ENCODE peak calls at places on chromosomes 11 and 22, in six cellular contexts. One of them, this sample, is unnamed.

GRCh38 chr11:121482231-121483129 is 29.7 kb upstream of the SORL1-AS1 start:
- DNase-seq in neural progenitor cell: no peak
- DNase-seq in astrocyte: no peak
- DNase-seq in GM23248: peak
- DNase-seq in GM23338: no peak
- DNase-seq in PC-9: no peak
- DNase-seq in this sample: peak

GRCh38 chr22:45969414-45969799 is 7.6 kb downstream of the WNT7B start:
- DNase-seq in astrocyte: peak
- DNase-seq in neural progenitor cell: peak
- DNase-seq in PC-9: peak
- DNase-seq in GM23338: peak
- DNase-seq in GM23248: no peak
- DNase-seq in this sample: no peak

GRCh38 chr11:93249437-93250210 is 51.8 kb upstream of the SLC36A4 start:
- DNase-seq in astrocyte: no peak
- DNase-seq in neural progenitor cell: no peak
- DNase-seq in GM23248: no peak
- DNase-seq in GM23338: no peak
- DNase-seq in PC-9: no peak
- DNase-seq in this sample: no peak

GRCh38 chr22:45225732-45226560 is 14.7 kb downstream of the KIAA0930 start:
- DNase-seq in astrocyte: no peak
- DNase-seq in GM23338: no peak
- DNase-seq in GM23248: peak
- DNase-seq in neural progenitor cell: no peak
- DNase-seq in PC-9: no peak
- DNase-seq in this sample: no peak

GRCh38 chr11:67680701-67681472 is 6.5 kb upstream of the ALDH3B2 start:
- DNase-seq in GM23338: no peak
- DNase-seq in neural progenitor cell: no peak
- DNase-seq in GM23248: no peak
- DNase-seq in astrocyte: no peak
- DNase-seq in PC-9: no peak
- DNase-seq in this sample: no peak

GRCh38 chr11:84097186-84097585 is 811.0 kb upstream of the CCDC90B start:
- DNase-seq in neural progenitor cell: no peak
- DNase-seq in GM23248: no peak
- DNase-seq in PC-9: no peak
- DNase-seq in astrocyte: peak
- DNase-seq in GM23338: no peak
- DNase-seq in this sample: no peak

GRCh38 chr11:120337133-120337895 is 1.1 kb downstream of the ARHGEF12 start:
- DNase-seq in GM23338: peak
- DNase-seq in PC-9: no peak
- DNase-seq in neural progenitor cell: peak
- DNase-seq in GM23248: peak
- DNase-seq in astrocyte: no peak
- DNase-seq in this sample: peak

GRCh38 chr11:3824714-3825472 is 15.9 kb downstream of the RHOG start:
- DNase-seq in PC-9: peak
- DNase-seq in neural progenitor cell: peak
- DNase-seq in GM23248: peak
- DNase-seq in astrocyte: no peak
- DNase-seq in GM23338: peak
- DNase-seq in this sample: peak

GRCh38 chr11:12167098-12167999 is 57.0 kb downstream of the MICAL2 start:
- DNase-seq in GM23248: peak
- DNase-seq in PC-9: peak
- DNase-seq in GM23338: no peak
- DNase-seq in astrocyte: peak
- DNase-seq in neural progenitor cell: no peak
- DNase-seq in this sample: no peak

GRCh38 chr11:359181-359714 is 10.1 kb upstream of the B4GALNT4 start:
- DNase-seq in GM23338: no peak
- DNase-seq in astrocyte: no peak
- DNase-seq in neural progenitor cell: no peak
- DNase-seq in PC-9: no peak
- DNase-seq in GM23248: no peak
- DNase-seq in this sample: no peak

GRCh38 chr11:110000858-110001257 is 92.3 kb upstream of the ZC3H12C start:
- DNase-seq in GM23248: no peak
- DNase-seq in astrocyte: peak
- DNase-seq in neural progenitor cell: no peak
- DNase-seq in GM23338: no peak
- DNase-seq in PC-9: no peak
- DNase-seq in this sample: no peak

GRCh38 chr11:128733440-128734115 is 39.7 kb downstream of the FLI1 start:
- DNase-seq in astrocyte: peak
- DNase-seq in neural progenitor cell: peak
- DNase-seq in PC-9: no peak
- DNase-seq in GM23248: no peak
- DNase-seq in GM23338: peak
- DNase-seq in this sample: peak

GRCh38 chr11:116465056-116465455 is 307.7 kb downstream of the BUD13 start:
- DNase-seq in PC-9: no peak
- DNase-seq in neural progenitor cell: no peak
- DNase-seq in astrocyte: no peak
- DNase-seq in GM23248: no peak
- DNase-seq in GM23338: no peak
- DNase-seq in this sample: no peak

GRCh38 chr22:30947821-30948454 is 20.6 kb downstream of the MORC2 start:
- DNase-seq in GM23248: peak
- DNase-seq in GM23338: peak
- DNase-seq in neural progenitor cell: peak
- DNase-seq in astrocyte: peak
- DNase-seq in PC-9: no peak
- DNase-seq in this sample: peak

GRCh38 chr11:12274056-12274455 is 103.3 kb upstream of the PARVA start:
- DNase-seq in astrocyte: no peak
- DNase-seq in GM23248: no peak
- DNase-seq in PC-9: no peak
- DNase-seq in neural progenitor cell: no peak
- DNase-seq in GM23338: no peak
- DNase-seq in this sample: no peak

GRCh38 chr22:28021116-28021997 is 102.3 kb upstream of the PITPNB start:
- DNase-seq in GM23248: no peak
- DNase-seq in PC-9: no peak
- DNase-seq in GM23338: no peak
- DNase-seq in astrocyte: no peak
- DNase-seq in neural progenitor cell: no peak
- DNase-seq in this sample: no peak

GRCh38 chr11:73291196-73291595 is 16.9 kb upstream of the ARHGEF17 start:
- DNase-seq in PC-9: no peak
- DNase-seq in GM23338: no peak
- DNase-seq in neural progenitor cell: no peak
- DNase-seq in GM23248: no peak
- DNase-seq in astrocyte: no peak
- DNase-seq in this sample: no peak

GRCh38 chr22:25359601-25360261 is 140.3 kb downstream of the CRYBB2 start:
- DNase-seq in PC-9: no peak
- DNase-seq in neural progenitor cell: no peak
- DNase-seq in GM23338: no peak
- DNase-seq in GM23248: no peak
- DNase-seq in astrocyte: no peak
- DNase-seq in this sample: no peak

GRCh38 chr11:39628311-39628710 is 1831.1 kb downstream of the LRRC4C start:
- DNase-seq in astrocyte: no peak
- DNase-seq in PC-9: no peak
- DNase-seq in neural progenitor cell: no peak
- DNase-seq in GM23248: no peak
- DNase-seq in GM23338: no peak
- DNase-seq in this sample: no peak

GRCh38 chr11:31996159-31996881 is 94.6 kb upstream of the RCN1 start:
- DNase-seq in astrocyte: no peak
- DNase-seq in PC-9: no peak
- DNase-seq in GM23338: no peak
- DNase-seq in neural progenitor cell: no peak
- DNase-seq in GM23248: no peak
- DNase-seq in this sample: no peak

GRCh38 chr11:77030834-77031414 is 3.3 kb upstream of the B3GNT6 start:
- DNase-seq in GM23338: no peak
- DNase-seq in neural progenitor cell: no peak
- DNase-seq in astrocyte: no peak
- DNase-seq in PC-9: no peak
- DNase-seq in GM23248: no peak
- DNase-seq in this sample: no peak

GRCh38 chr11:7967826-7968225 is 2.6 kb upstream of the NLRP10 start:
- DNase-seq in astrocyte: no peak
- DNase-seq in GM23248: peak
- DNase-seq in PC-9: no peak
- DNase-seq in neural progenitor cell: no peak
- DNase-seq in GM23338: no peak
- DNase-seq in this sample: no peak

GRCh38 chr22:27885977-27886842 is 32.8 kb downstream of the PITPNB start:
- DNase-seq in GM23248: peak
- DNase-seq in neural progenitor cell: peak
- DNase-seq in astrocyte: peak
- DNase-seq in PC-9: peak
- DNase-seq in GM23338: peak
- DNase-seq in this sample: peak

DNA sequence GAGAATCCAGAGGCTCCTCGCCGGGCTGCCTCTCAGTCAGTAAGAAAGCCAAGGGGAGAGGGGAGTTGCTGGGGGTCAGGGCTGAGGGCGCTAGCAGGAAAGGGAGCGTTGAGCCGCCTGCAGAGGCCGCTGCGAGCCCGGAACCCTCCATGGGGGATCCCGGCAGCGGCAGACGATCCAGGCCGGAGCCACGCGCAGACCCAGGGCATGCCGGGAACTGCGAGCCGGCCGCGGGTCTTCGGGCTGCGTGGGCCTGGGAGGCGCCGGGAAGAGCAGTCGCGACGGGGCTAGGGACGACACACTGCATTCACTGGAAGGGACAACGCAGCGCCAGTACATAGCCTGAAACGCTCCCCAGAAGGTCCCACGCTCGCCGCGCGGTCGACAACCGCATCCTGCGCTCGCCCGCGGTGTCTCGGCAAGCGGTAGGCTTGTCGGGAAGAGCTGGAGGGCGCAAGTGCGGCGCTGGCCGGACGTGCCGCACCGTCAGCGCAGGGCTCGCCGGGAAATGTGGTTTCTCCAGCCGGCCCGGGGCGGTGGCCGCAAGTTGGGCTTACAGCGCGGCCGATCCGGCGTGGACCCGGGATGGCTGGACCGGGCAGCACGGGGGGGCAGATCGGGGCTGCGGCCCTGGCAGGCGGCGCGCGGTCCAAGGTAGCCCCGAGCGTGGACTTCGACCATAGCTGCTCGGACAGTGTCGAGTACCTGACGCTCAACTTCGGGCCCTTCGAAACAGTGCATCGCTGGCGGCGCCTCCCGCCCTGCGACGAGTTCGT is at the start of gene LZTR1:
- DNase-seq in astrocyte: peak
- DNase-seq in GM23248: peak
- DNase-seq in PC-9: peak
- DNase-seq in GM23338: peak
- DNase-seq in neural progenitor cell: peak
- DNase-seq in this sample: peak
- TF ChIP-seq EZH2 in astrocyte: no peak
- TF ChIP-seq EZH2 in GM23248: no peak
- TF ChIP-seq EZH2 in PC-9: no peak
- TF ChIP-seq EZH2 in GM23338: no peak
- TF ChIP-seq EZH2 in neural progenitor cell: peak
- TF ChIP-seq EZH2 in this sample: no peak

GRCh38 chr11:69972351-69972802 is 105.7 kb upstream of the ANO1 start:
- DNase-seq in astrocyte: no peak
- DNase-seq in GM23248: no peak
- DNase-seq in PC-9: no peak
- DNase-seq in neural progenitor cell: no peak
- DNase-seq in GM23338: no peak
- DNase-seq in this sample: peak
- H2AFZ ChIP-seq in astrocyte: no peak
- H2AFZ ChIP-seq in GM23248: no peak
- H2AFZ ChIP-seq in PC-9: no peak
- H2AFZ ChIP-seq in neural progenitor cell: no peak
- H2AFZ ChIP-seq in GM23338: no peak
- H2AFZ ChIP-seq in this sample: no peak

GRCh38 chr11:46519351-46519750 is 74.5 kb downstream of the AMBRA1 start:
- DNase-seq in PC-9: no peak
- DNase-seq in GM23248: no peak
- DNase-seq in neural progenitor cell: no peak
- DNase-seq in astrocyte: no peak
- DNase-seq in GM23338: no peak
- DNase-seq in this sample: no peak

GRCh38 chr11:46511352-46511751 is 82.5 kb downstream of the AMBRA1 start:
- DNase-seq in astrocyte: no peak
- DNase-seq in PC-9: no peak
- DNase-seq in GM23338: no peak
- DNase-seq in GM23248: no peak
- DNase-seq in neural progenitor cell: no peak
- DNase-seq in this sample: no peak

GRCh38 chr11:46512261-46512881 is 81.5 kb downstream of the AMBRA1 start:
- DNase-seq in astrocyte: no peak
- DNase-seq in PC-9: no peak
- DNase-seq in GM23248: no peak
- DNase-seq in GM23338: peak
- DNase-seq in neural progenitor cell: no peak
- DNase-seq in this sample: peak

GRCh38 chr11:46514370-46514769 is 79.5 kb downstream of the AMBRA1 start:
- DNase-seq in PC-9: no peak
- DNase-seq in neural progenitor cell: no peak
- DNase-seq in GM23248: no peak
- DNase-seq in astrocyte: no peak
- DNase-seq in GM23338: no peak
- DNase-seq in this sample: peak

DNA sequence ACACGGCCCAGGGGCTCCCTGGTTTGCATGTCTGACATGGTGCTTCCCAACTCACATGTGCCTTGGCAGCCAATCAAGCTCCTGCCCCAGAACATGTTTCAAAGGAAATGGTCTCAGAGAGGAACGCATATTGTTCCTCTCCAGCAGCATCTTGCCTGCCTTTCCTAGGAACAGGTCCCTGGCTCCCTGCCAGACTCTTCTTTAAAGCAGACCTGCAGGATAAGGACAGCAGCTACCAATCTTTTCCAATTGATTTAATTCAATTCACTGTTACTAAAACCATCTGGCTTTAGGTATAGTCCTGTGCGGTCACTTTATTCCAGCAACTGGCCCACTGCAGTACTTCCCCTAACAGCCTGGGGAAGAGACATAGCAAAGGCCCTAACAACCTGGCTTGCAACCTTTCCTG is 79.9 kb downstream of the AMBRA1 start:
- DNase-seq in PC-9: no peak
- DNase-seq in astrocyte: peak
- DNase-seq in neural progenitor cell: no peak
- DNase-seq in GM23338: no peak
- DNase-seq in GM23248: no peak
- DNase-seq in this sample: no peak
- TF ChIP-seq EZH2 in PC-9: no peak
- TF ChIP-seq EZH2 in astrocyte: no peak
- TF ChIP-seq EZH2 in neural progenitor cell: no peak
- TF ChIP-seq EZH2 in GM23338: no peak
- TF ChIP-seq EZH2 in GM23248: no peak
- TF ChIP-seq EZH2 in this sample: no peak

DNA sequence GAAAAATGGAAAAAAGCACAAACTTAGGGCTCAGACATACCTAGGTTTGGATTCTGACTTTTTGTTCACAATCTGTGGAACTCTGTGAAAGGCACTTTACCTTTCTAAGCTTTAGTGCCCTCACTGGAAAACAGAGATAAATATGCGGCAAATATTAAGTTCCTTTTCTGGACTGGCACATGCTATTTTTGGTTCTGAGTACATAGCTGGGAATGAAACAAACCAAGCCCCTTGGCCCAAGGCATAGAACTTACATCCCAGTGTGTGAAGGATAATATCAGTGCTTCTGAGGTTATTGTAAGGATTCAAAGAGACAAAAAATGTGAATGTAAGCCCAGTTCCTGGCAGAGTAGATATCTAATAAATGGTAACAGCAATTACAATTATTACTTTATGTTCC is 227.5 kb downstream of the ADAMTS15 start:
- DNase-seq in neural progenitor cell: no peak
- DNase-seq in PC-9: no peak
- DNase-seq in astrocyte: no peak
- DNase-seq in GM23338: no peak
- DNase-seq in GM23248: peak
- DNase-seq in this sample: no peak
- H2AFZ ChIP-seq in neural progenitor cell: no peak
- H2AFZ ChIP-seq in PC-9: no peak
- H2AFZ ChIP-seq in astrocyte: no peak
- H2AFZ ChIP-seq in GM23338: no peak
- H2AFZ ChIP-seq in GM23248: peak
- H2AFZ ChIP-seq in this sample: no peak